ENCODE peak calls at places on chromosomes 5 and 9, in ten cellular contexts. Q is IMR-90, Z is HCT116, J is H1, T is GM23248, X is SK-N-SH, H is mesendoderm, F is astrocyte, R is mammary epithelial cell, A is endothelial cell of umbilical vein. K is an unnamed sample.

GRCh38 chr9:82260691-82261090 is 272.1 kb downstream of the SPATA31D1 start:
- DNase-seq in Q (no peak), Z (no peak), J (no peak), T (no peak), X (no peak), H (no peak), F (no peak), R (no peak), A (no peak), K (no peak)

GRCh38 chr9:108057421-108058136 is 568.0 kb upstream of the KLF4 start:
- DNase-seq in Q (peak; percentile 98), Z (no peak), J (no peak), T (peak; percentile 97), X (no peak), H (no peak), F (peak; percentile 97), R (peak; percentile 96), A (peak; percentile 25), K (peak; percentile 92)

GRCh38 chr9:110886832-110887231 is 151.4 kb downstream of the LPAR1 start:
- DNase-seq in Q (peak; percentile 71), Z (no peak), J (no peak), T (peak; percentile 83), X (no peak), H (no peak), F (peak; percentile 11), R (peak; percentile 23), A (no peak), K (peak; percentile 82)

GRCh38 chr9:91734371-91734981 is 215.6 kb downstream of the ROR2 start:
- DNase-seq in Q (peak; percentile 58), Z (peak; percentile 27), J (peak; percentile 96), T (peak; percentile 64), X (peak; percentile 88), H (peak; percentile 59), F (no peak), R (peak; percentile 14), A (peak; percentile 39), K (peak; percentile 86)

GRCh38 chr9:133873006-133873780 is 118.9 kb downstream of the VAV2 start:
- DNase-seq in Q (no peak), Z (no peak), J (no peak), T (no peak), X (peak; percentile 61), H (no peak), F (no peak), R (peak; percentile 29), A (no peak), K (peak; percentile 50)

GRCh38 chr9:16236882-16237281 is 633.6 kb downstream of the BNC2 start:
- DNase-seq in Q (peak; percentile 43), Z (no peak), J (no peak), T (peak; percentile 67), X (no peak), H (no peak), F (peak; percentile 82), R (no peak), A (no peak), K (no peak)

GRCh38 chr9:129500863-129501770 is 119.8 kb downstream of the C9orf50 start:
- DNase-seq in Q (no peak), Z (no peak), J (no peak), T (no peak), X (no peak), H (no peak), F (no peak), R (no peak), A (no peak), K (no peak)

GRCh38 chr5:181187500-181188213 is 17.3 kb downstream of the TRIM7 start:
- DNase-seq in Q (peak; percentile 80), Z (peak; percentile 86), J (peak; percentile 97), T (peak; percentile 86), X (peak; percentile 78), H (peak; percentile 89), F (peak; percentile 76), R (peak; percentile 83), A (peak; percentile 81), K (peak; percentile 91)

GRCh38 chr5:7592910-7593309 is 197.0 kb downstream of the ADCY2 start:
- DNase-seq in Q (no peak), Z (no peak), J (peak; percentile 58), T (peak; percentile 22), X (peak; percentile 6), H (peak; percentile 44), F (no peak), R (no peak), A (no peak), K (no peak)

GRCh38 chr9:129383415-129384088 is 205.5 kb upstream of the IER5L start:
- DNase-seq in Q (peak; percentile 56), Z (no peak), J (no peak), T (peak; percentile 85), X (no peak), H (peak; percentile 68), F (peak; percentile 52), R (peak; percentile 73), A (peak; percentile 47), K (peak; percentile 81)

GRCh38 chr5:14108170-14108996 is 34.8 kb upstream of the TRIO start:
- DNase-seq in Q (peak; percentile 91), Z (peak; percentile 71), J (peak; percentile 65), T (peak; percentile 93), X (peak; percentile 72), H (peak; percentile 88), F (peak; percentile 69), R (no peak), A (peak; percentile 77), K (peak; percentile 69)

GRCh38 chr5:124398471-124398870 is 348.0 kb downstream of the ZNF608 start:
- DNase-seq in Q (peak; percentile 19), Z (no peak), J (no peak), T (peak; percentile 39), X (peak; percentile 32), H (no peak), F (peak; percentile 26), R (no peak), A (peak; percentile 26), K (peak; percentile 81)

GRCh38 chr9:93479726-93480125 is 26.3 kb upstream of the FAM120AOS start:
- DNase-seq in Q (peak; percentile 17), Z (no peak), J (no peak), T (peak; percentile 47), X (no peak), H (no peak), F (no peak), R (no peak), A (no peak), K (no peak)

GRCh38 chr5:68239485-68239884 is 23.9 kb downstream of the PIK3R1 start:
- DNase-seq in Q (peak; percentile 90), Z (no peak), J (no peak), T (peak; percentile 91), X (peak; percentile 72), H (no peak), F (peak; percentile 91), R (peak; percentile 76), A (peak; percentile 60), K (peak; percentile 71)

GRCh38 chr5:109805472-109805871 is 115.7 kb downstream of the MAN2A1 start:
- DNase-seq in Q (peak; percentile 33), Z (no peak), J (no peak), T (no peak), X (no peak), H (peak; percentile 63), F (no peak), R (no peak), A (no peak), K (no peak)

GRCh38 chr5:109805882-109806281 is 116.2 kb downstream of the MAN2A1 start:
- DNase-seq in Q (no peak), Z (no peak), J (no peak), T (no peak), X (no peak), H (peak; percentile 96), F (no peak), R (no peak), A (no peak), K (no peak)

DNA sequence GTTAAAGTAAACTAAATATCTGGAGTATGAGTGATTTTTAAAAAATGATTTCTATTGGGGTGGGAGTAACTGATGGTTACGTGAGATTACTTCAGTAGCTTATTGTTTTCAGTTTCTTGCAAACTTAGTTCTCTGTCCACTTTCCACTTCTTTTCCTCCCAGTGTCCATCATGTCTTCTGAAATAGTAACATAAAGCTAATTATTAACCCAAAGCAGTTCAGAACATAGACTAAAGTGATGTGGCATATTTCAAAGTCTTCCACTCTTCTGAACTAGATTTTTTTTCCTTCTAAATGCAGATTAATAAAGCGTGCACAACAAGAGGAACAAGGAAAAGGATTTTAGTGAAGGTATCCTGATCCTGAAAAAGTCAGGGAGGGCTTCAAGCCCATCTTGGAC is 114.1 kb downstream of the MAN2A1 start:
- DNase-seq in Q (no peak), Z (no peak), J (no peak), T (no peak), X (no peak), H (no peak), F (no peak), R (no peak), A (no peak), K (no peak)
- H3K9ac ChIP-seq in Q (no peak overlapping the region), Z (no peak overlapping the region), J (no peak overlapping the region), T (no peak overlapping the region), X (no peak overlapping the region), H (no peak overlapping the region), F (no peak overlapping the region), R (no peak overlapping the region), A (no peak overlapping the region), K (no peak overlapping the region)

GRCh38 chr5:10567181-10567591 is 3.3 kb downstream of the ANKRD33B start:
- DNase-seq in Q (no peak), Z (no peak), J (no peak), T (no peak), X (no peak), H (no peak), F (peak; percentile 37), R (no peak), A (no peak), K (no peak)
- H3K4me3 ChIP-seq in Q (no peak overlapping the region), Z (no peak overlapping the region), J (no peak overlapping the region), T (no peak overlapping the region), X (no peak overlapping the region), H (no peak overlapping the region), F (no peak overlapping the region), R (no peak overlapping the region), A (no peak overlapping the region), K (peak overlapping the region; percentile 90)

DNA sequence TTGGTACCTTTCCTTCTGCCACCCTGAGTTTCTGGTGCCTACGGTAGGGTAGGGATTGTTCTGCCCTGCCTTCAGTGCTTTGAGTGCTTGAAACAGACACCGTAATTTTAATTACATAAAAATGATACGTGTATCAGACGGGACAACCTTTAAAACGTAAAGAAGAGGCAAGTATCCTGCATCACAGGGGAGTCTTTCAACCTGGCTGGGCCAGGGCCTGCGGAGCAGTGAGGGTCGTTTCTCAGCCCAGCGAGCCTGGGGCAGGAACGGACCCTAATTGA is 480 bp upstream of the DAB2IP start:
- DNase-seq in Q (no peak), Z (no peak), J (no peak), T (no peak), X (no peak), H (peak; percentile 48), F (no peak), R (no peak), A (no peak), K (no peak)
- H3K9ac ChIP-seq in Q (no peak overlapping the region), Z (peak overlapping the region; percentile 64), J (no peak overlapping the region), T (no peak overlapping the region), X (no peak overlapping the region), H (peak overlapping the region; percentile 66), F (peak overlapping the region; percentile 55), R (no peak overlapping the region), A (no peak overlapping the region), K (no peak overlapping the region)

DNA sequence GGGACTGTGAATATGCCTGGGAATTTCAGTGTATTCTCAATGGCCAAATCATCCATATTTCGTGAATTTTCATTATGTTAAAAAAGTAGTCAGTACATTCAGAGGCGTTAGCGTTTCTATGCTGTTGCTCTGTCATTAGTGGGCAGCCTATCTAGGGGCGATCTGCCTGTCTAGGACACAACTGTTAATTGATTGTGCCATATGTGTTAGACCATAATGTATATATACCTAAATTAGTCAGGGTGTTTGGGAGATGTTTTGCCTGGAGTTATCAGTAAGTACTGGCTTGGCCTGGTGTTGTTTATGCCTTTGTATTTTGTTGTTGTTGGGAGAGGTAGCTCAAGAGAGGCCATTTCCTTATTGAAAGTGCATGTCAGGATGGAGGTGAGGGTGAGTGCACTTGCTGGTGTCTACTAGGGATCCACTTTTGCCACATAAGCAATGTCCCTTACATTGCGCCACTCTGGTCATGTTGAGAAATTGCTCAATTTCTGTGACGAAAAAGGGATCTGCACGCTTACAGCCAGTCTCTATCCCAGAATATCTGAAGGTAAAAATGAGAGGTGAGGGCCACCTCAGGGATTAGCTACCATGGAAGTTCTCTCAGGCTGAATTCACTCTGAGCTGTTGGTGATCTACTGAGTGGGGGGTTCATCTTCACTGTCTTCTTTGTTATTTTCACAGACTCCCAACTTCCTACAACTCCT is 123.3 kb downstream of the ST8SIA4 start:
- DNase-seq in Q (no peak), Z (no peak), J (no peak), T (no peak), X (no peak), H (no peak), F (no peak), R (no peak), A (no peak), K (no peak)
- H3K4me3 ChIP-seq in Q (no peak overlapping the region), Z (no peak overlapping the region), J (no peak overlapping the region), T (no peak overlapping the region), X (no peak overlapping the region), H (no peak overlapping the region), F (no peak overlapping the region), R (no peak overlapping the region), A (no peak overlapping the region), K (no peak overlapping the region)